ENCODE peak calls at places on chromosomes 13 and 19, in nine cellular contexts. X is prostate gland, O is stomach, W is breast epithelium, Q is suprapubic skin, U is HepG2, Z is sigmoid colon, V is transverse colon, E is upper lobe of left lung. S is an unnamed sample.

GRCh38 chr13:59099182-59099950 is 1064.4 kb downstream of the DIAPH3 start:
- DNase-seq in X (no peak), O (no peak), W (no peak), Q (no peak), U (no peak), Z (no peak), V (no peak), E (no peak), S (no peak)

GRCh38 chr19:533485-534058 is 2.0 kb downstream of the CDC34 start:
- DNase-seq in X (no peak), O (no peak), W (no peak), Q (no peak), U (no peak), Z (peak), V (no peak), E (no peak), S (no peak)

GRCh38 chr13:26372747-26373146 is 118.8 kb downstream of the CDK8 start:
- DNase-seq in X (no peak), O (no peak), W (no peak), Q (no peak), U (no peak), Z (no peak), V (no peak), E (no peak), S (no peak)

GRCh38 chr13:99281811-99282263 is 23.7 kb upstream of the GPR18 start:
- DNase-seq in X (no peak), O (peak), W (no peak), Q (peak), U (no peak), Z (peak), V (peak), E (peak), S (no peak)

GRCh38 chr13:97921146-97921776 is 32.2 kb upstream of the IPO5 start:
- DNase-seq in X (no peak), O (no peak), W (no peak), Q (no peak), U (no peak), Z (no peak), V (no peak), E (no peak), S (no peak)

GRCh38 chr19:53991224-53992113 is at the start of gene CACNG6:
- DNase-seq in X (no peak), O (peak), W (no peak), Q (no peak), U (no peak), Z (no peak), V (no peak), E (no peak), S (no peak)

GRCh38 chr19:41904118-41904870 is 21.3 kb downstream of the ARHGEF1 start:
- DNase-seq in X (peak), O (peak), W (no peak), Q (no peak), U (peak), Z (no peak), V (peak), E (peak), S (no peak)

GRCh38 chr19:45729774-45730388 is 815 bp downstream of the FBXO46 start:
- DNase-seq in X (no peak), O (no peak), W (no peak), Q (no peak), U (no peak), Z (no peak), V (peak), E (peak), S (no peak)

GRCh38 chr13:41694902-41695301 is 237.6 kb downstream of the RGCC start:
- DNase-seq in X (peak), O (no peak), W (no peak), Q (no peak), U (no peak), Z (peak), V (peak), E (peak), S (no peak)

GRCh38 chr19:46416077-46416709 is 2.8 kb upstream of the CCDC8 start:
- DNase-seq in X (peak), O (peak), W (peak), Q (no peak), U (peak), Z (peak), V (peak), E (peak), S (no peak)

GRCh38 chr13:49627831-49628652 is at the start of gene ARL11:
- DNase-seq in X (no peak), O (peak), W (peak), Q (no peak), U (no peak), Z (peak), V (peak), E (peak), S (no peak)

GRCh38 chr13:114057131-114058050 is 75.0 kb downstream of the RASA3 start:
- DNase-seq in X (no peak), O (no peak), W (no peak), Q (no peak), U (no peak), Z (no peak), V (no peak), E (no peak), S (no peak)

GRCh38 chr19:2123682-2124387 is 27.1 kb downstream of the IZUMO4 start:
- DNase-seq in X (no peak), O (no peak), W (no peak), Q (no peak), U (no peak), Z (no peak), V (no peak), E (no peak), S (no peak)

GRCh38 chr13:30047154-30047874 is 196.9 kb upstream of the UBL3 start:
- DNase-seq in X (no peak), O (no peak), W (no peak), Q (no peak), U (no peak), Z (no peak), V (no peak), E (no peak), S (no peak)

GRCh38 chr13:99379856-99380255 is 72.7 kb upstream of the GPR183 start:
- DNase-seq in X (no peak), O (no peak), W (no peak), Q (no peak), U (no peak), Z (no peak), V (no peak), E (no peak), S (peak)

GRCh38 chr19:9877775-9878510 is 42.8 kb downstream of the PIN1 start:
- DNase-seq in X (no peak), O (no peak), W (no peak), Q (no peak), U (no peak), Z (no peak), V (no peak), E (no peak), S (no peak)

GRCh38 chr13:106011600-106011999 is 523.9 kb downstream of the EFNB2 start:
- DNase-seq in X (no peak), O (no peak), W (no peak), Q (no peak), U (no peak), Z (no peak), V (no peak), E (no peak), S (no peak)

GRCh38 chr13:91158015-91158390 is 189.5 kb upstream of the MIR17HG start:
- DNase-seq in X (no peak), O (no peak), W (no peak), Q (no peak), U (no peak), Z (no peak), V (no peak), E (no peak), S (no peak)

GRCh38 chr19:48169585-48169973 is 565 bp downstream of the LIG1 start:
- DNase-seq in X (peak), O (peak), W (peak), Q (peak), U (peak), Z (peak), V (peak), E (peak), S (no peak)

GRCh38 chr19:50897612-50898011 is 13.6 kb downstream of the KLK4 start:
- DNase-seq in X (no peak), O (no peak), W (no peak), Q (no peak), U (no peak), Z (no peak), V (no peak), E (no peak), S (no peak)

GRCh38 chr19:53642381-53643099 is 10.7 kb downstream of the DPRX start:
- DNase-seq in X (no peak), O (no peak), W (no peak), Q (no peak), U (peak), Z (no peak), V (no peak), E (no peak), S (no peak)

GRCh38 chr13:48265217-48265815 is 32.3 kb downstream of the ITM2B start:
- DNase-seq in X (no peak), O (no peak), W (no peak), Q (no peak), U (no peak), Z (no peak), V (peak), E (no peak), S (no peak)

GRCh38 chr13:79870123-79870522 is 389.2 kb downstream of the NDFIP2 start:
- DNase-seq in X (no peak), O (no peak), W (no peak), Q (no peak), U (no peak), Z (no peak), V (no peak), E (no peak), S (no peak)

GRCh38 chr13:101730420-101731000 is 278.0 kb downstream of the ITGBL1 start:
- DNase-seq in X (no peak), O (no peak), W (no peak), Q (no peak), U (no peak), Z (no peak), V (no peak), E (no peak), S (no peak)

GRCh38 chr19:47698631-47699359 is 14.4 kb upstream of the EHD2 start:
- DNase-seq in X (no peak), O (no peak), W (no peak), Q (no peak), U (no peak), Z (no peak), V (no peak), E (no peak), S (no peak)

GRCh38 chr19:46839752-46840151 is 10.9 kb downstream of the AP2S1 start:
- DNase-seq in X (no peak), O (peak), W (peak), Q (no peak), U (no peak), Z (no peak), V (peak), E (no peak), S (no peak)

GRCh38 chr13:34750078-34750703 is 191.9 kb upstream of the NBEA start:
- DNase-seq in X (no peak), O (no peak), W (no peak), Q (no peak), U (no peak), Z (no peak), V (peak), E (no peak), S (no peak)

GRCh38 chr13:75792526-75793187 is 156.5 kb downstream of the LMO7 start:
- DNase-seq in X (no peak), O (no peak), W (no peak), Q (no peak), U (peak), Z (no peak), V (peak), E (no peak), S (no peak)

GRCh38 chr13:37295046-37295445 is 189.6 kb upstream of the CSNK1A1L start:
- DNase-seq in X (no peak), O (peak), W (no peak), Q (no peak), U (no peak), Z (no peak), V (no peak), E (no peak), S (no peak)

DNA sequence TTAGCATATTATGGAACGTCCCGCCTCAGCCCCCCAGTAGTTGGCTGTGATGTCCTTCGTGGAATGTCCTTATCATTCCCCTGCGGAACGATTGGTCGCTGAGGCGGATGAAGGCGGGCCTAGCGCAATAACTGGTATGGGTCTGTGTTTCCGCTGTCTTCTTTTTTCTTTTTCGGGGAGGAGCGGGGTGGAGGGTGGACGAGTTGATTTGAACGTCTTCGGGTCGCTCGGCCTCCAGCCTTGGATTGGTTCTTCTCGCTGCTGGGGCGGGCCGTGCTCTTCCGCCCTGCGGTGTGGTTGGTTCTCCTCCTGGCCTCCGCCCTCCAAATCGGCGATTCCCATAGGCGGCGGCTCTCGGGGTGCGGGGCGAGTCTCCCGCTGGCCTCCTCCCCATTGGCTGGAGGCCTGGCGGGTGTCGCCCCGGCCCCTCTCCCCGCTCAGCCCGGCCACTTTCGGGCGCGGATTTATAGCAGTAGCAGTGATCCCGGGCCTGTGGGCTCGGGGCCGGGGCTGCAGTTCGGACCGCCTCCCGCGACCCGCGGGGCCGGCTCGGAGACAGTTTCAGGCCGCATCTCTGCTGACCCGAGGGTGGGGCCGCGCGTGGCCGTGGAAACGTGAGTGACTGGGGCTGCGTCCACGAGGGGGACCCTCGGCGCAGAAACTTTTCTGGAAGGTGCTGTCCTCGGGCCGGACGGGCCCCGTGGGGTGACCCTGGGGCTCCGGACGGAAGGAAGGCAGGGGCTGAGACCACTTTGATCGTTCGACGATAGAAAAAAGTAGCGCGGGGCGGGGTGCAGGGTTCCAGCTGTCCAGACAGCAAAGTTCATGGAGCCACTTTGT is 2.1 kb downstream of the ING1 start:
- DNase-seq in X (peak), O (peak), W (peak), Q (peak), U (peak), Z (peak), V (peak), E (peak), S (no peak)
- TF ChIP-seq POLR2AphosphoS5 in X (peak), O (no peak), W (peak), Q (peak), U (peak), Z (peak), V (peak), E (peak), S (peak)

GRCh38 chr19:38719761-38720558 is 24.3 kb downstream of the CAPN12 start:
- DNase-seq in X (no peak), O (no peak), W (peak), Q (no peak), U (no peak), Z (no peak), V (no peak), E (no peak), S (no peak)

GRCh38 chr19:38717855-38718254 is 26.4 kb downstream of the CAPN12 start:
- DNase-seq in X (no peak), O (no peak), W (no peak), Q (no peak), U (no peak), Z (no peak), V (no peak), E (no peak), S (no peak)

GRCh38 chr19:38720559-38721236 is 23.6 kb downstream of the CAPN12 start:
- DNase-seq in X (no peak), O (no peak), W (no peak), Q (no peak), U (no peak), Z (no peak), V (no peak), E (no peak), S (no peak)

GRCh38 chr19:38717051-38717450 is 27.2 kb downstream of the CAPN12 start:
- DNase-seq in X (no peak), O (no peak), W (no peak), Q (no peak), U (no peak), Z (no peak), V (no peak), E (no peak), S (no peak)

DNA sequence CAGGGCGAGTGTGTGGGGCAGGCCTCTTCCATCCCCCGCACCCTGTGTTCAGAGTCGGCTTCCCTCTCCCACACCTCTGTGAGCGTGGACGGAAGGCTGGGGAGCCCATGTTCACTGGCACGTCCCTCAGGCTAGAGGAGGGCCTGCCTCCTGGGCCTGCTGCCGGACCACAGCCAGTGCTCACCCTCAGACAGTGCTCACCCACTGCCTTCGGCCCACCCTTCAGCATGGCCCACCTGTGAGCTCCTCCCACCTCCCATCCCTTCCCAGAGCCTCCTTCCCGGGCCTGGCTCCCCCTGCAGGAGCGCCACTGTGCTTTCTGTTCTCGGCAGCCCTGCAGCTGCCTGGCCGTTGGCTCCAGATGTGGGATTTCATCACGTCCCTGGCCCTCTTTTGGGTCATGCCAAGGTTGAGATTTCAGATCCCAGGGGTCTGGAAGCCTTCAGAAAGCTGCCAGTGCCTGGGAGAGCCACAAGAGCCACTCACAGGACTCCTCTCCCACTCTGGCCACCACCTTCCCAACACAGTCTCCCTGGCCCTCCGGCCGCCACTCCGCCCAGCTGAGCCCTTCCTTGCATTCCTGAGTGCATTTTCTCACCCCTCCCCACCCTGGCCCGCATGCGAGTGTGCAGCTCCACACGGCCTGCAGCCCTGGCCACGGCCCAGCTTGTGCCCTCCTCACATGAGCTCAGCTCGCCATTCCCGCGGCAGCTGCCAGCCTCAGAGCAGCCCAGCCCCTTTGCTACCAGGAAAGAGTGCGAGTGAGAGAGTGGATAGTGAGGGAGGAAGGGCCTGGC is 25.3 kb downstream of the CAPN12 start:
- DNase-seq in X (no peak), O (peak), W (no peak), Q (no peak), U (no peak), Z (peak), V (no peak), E (no peak), S (no peak)
- TF ChIP-seq POLR2A in X (peak), O (no peak), W (no peak), Q (no peak), U (no peak), Z (no peak), V (no peak), E (no peak), S (no peak)

GRCh38 chr19:5622465-5623396 is at the start of the genes SAFB and SAFB2:
- DNase-seq in X (peak), O (peak), W (peak), Q (peak), U (peak), Z (peak), V (peak), E (peak), S (peak)
- H3K4me3 ChIP-seq in X (peak), O (peak), W (peak), Q (peak), U (peak), Z (peak), V (peak), E (peak), S (peak)

GRCh38 chr19:33778089-33778791 is 18.4 kb upstream of the KCTD15 start:
- DNase-seq in X (peak), O (peak), W (peak), Q (no peak), U (peak), Z (peak), V (peak), E (peak), S (no peak)
- TF ChIP-seq POLR2AphosphoS5 in X (peak), O (peak), W (no peak), Q (no peak), U (no peak), Z (no peak), V (no peak), E (no peak), S (peak)

GRCh38 chr19:15788594-15789270 is 1.3 kb downstream of the OR10H5 start:
- DNase-seq in X (no peak), O (no peak), W (no peak), Q (no peak), U (peak), Z (peak), V (peak), E (no peak), S (no peak)
- TF ChIP-seq POLR2A in X (no peak), O (no peak), W (no peak), Q (no peak), U (no peak), Z (no peak), V (no peak), E (no peak), S (no peak)

GRCh38 chr19:35507561-35507960 is 5.9 kb downstream of the DMKN start:
- DNase-seq in X (no peak), O (no peak), W (no peak), Q (no peak), U (no peak), Z (no peak), V (no peak), E (no peak), S (no peak)

GRCh38 chr19:35508129-35508528 is 5.3 kb downstream of the DMKN start:
- DNase-seq in X (no peak), O (no peak), W (no peak), Q (no peak), U (no peak), Z (no peak), V (no peak), E (no peak), S (no peak)

GRCh38 chr19:35510626-35510964 is 2.9 kb downstream of the DMKN start:
- DNase-seq in X (no peak), O (no peak), W (no peak), Q (no peak), U (no peak), Z (no peak), V (no peak), E (no peak), S (no peak)

GRCh38 chr19:35509861-35510625 is 3.4 kb downstream of the DMKN start:
- DNase-seq in X (peak), O (peak), W (peak), Q (no peak), U (peak), Z (peak), V (peak), E (peak), S (no peak)

GRCh38 chr19:35509018-35509652 is 4.3 kb downstream of the DMKN start:
- DNase-seq in X (peak), O (peak), W (peak), Q (no peak), U (peak), Z (no peak), V (peak), E (peak), S (no peak)
- H3K4me3 ChIP-seq in X (peak), O (peak), W (peak), Q (peak), U (peak), Z (no peak), V (peak), E (peak), S (peak)

DNA sequence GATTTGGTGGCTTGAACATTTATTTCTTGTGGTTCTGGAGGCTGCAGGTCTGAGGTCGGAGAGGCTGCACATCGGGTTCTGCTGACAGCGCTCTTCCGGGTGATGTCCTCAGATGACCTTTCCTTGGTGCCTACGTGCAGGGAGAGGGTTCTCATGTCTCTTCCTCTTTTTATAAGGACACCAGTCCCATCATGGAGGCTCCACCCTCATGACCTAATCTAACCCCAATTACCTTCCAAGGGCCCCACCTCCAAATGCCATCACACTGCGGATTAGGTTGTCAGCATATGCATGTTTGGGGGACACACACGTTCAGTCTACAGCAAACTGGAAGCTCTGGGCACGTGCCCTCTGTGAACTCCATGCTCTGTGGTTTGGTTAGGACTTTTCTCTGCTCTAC is 338.6 kb downstream of the FGF9 start:
- DNase-seq in X (no peak), O (no peak), W (no peak), Q (no peak), U (no peak), Z (no peak), V (no peak), E (no peak), S (no peak)
- TF ChIP-seq POLR2AphosphoS5 in X (no peak), O (no peak), W (no peak), Q (no peak), U (no peak), Z (no peak), V (no peak), E (no peak), S (no peak)

S was measured in vagina.